ENCODE peak calls at places on chromosome 4, in four cellular contexts. T is activated T-helper 1 cell treated with Interleukin-2 at 50 U/mL for 16 hours, V is amniotic stem cell, W is pons. J is an unnamed sample.

GRCh38 chr4:148235809-148236208 is 206.4 kb downstream of the NR3C2 start:
- DNase-seq in T (no peak), V (no peak), W (peak), J (no peak)

GRCh38 chr4:13521047-13521446 is 23.3 kb downstream of the NKX3-2 start:
- DNase-seq in T (no peak), V (no peak), W (no peak), J (no peak)

GRCh38 chr4:16294455-16294854 is 68.2 kb upstream of the TAPT1 start:
- DNase-seq in T (no peak), V (no peak), W (no peak), J (no peak)

GRCh38 chr4:73609688-73610087 is 10.5 kb downstream of the RASSF6 start:
- DNase-seq in T (no peak), V (no peak), W (no peak), J (no peak)

GRCh38 chr4:156558365-156559025 is 413.1 kb downstream of the PDGFC start:
- DNase-seq in T (no peak), V (no peak), W (no peak), J (no peak)

GRCh38 chr4:24922988-24923387 is 10.1 kb upstream of the CCDC149 start:
- DNase-seq in T (no peak), V (no peak), W (no peak), J (no peak)

GRCh38 chr4:159071178-159071968 is 31.5 kb upstream of the RAPGEF2 start:
- DNase-seq in T (no peak), V (no peak), W (peak), J (no peak)

GRCh38 chr4:166816901-166817300 is 417.4 kb downstream of the SPOCK3 start:
- DNase-seq in T (no peak), V (no peak), W (peak), J (no peak)

GRCh38 chr4:169492436-169493163 is 119.8 kb downstream of the NEK1 start:
- DNase-seq in T (no peak), V (no peak), W (no peak), J (no peak)

GRCh38 chr4:51867689-51868448 is 24.9 kb downstream of the DCUN1D4 start:
- DNase-seq in T (no peak), V (no peak), W (no peak), J (no peak)

GRCh38 chr4:141912831-141913230 is 276.4 kb downstream of the IL15 start:
- DNase-seq in T (no peak), V (no peak), W (no peak), J (no peak)

GRCh38 chr4:32462944-32463343 is 1742.8 kb downstream of the PCDH7 start:
- DNase-seq in T (no peak), V (no peak), W (no peak), J (no peak)

GRCh38 chr4:106502106-106502699 is 133.6 kb upstream of the GIMD1 start:
- DNase-seq in T (no peak), V (peak), W (peak), J (no peak)

GRCh38 chr4:88021824-88022223 is 14.4 kb downstream of the PKD2 start:
- DNase-seq in T (no peak), V (no peak), W (no peak), J (no peak)

GRCh38 chr4:112905728-112906127 is 143.7 kb upstream of the ANK2 start:
- DNase-seq in T (no peak), V (no peak), W (no peak), J (no peak)

GRCh38 chr4:26809811-26810210 is 50.8 kb upstream of the STIM2 start:
- DNase-seq in T (no peak), V (no peak), W (no peak), J (no peak)

GRCh38 chr4:3767569-3768288 is 1.5 kb downstream of the ADRA2C start:
- DNase-seq in T (no peak), V (no peak), W (no peak), J (no peak)

GRCh38 chr4:184464759-184465454 is 9.4 kb downstream of the IRF2 start:
- DNase-seq in T (no peak), V (no peak), W (no peak), J (no peak)

GRCh38 chr4:3435684-3435956 is 6.1 kb upstream of the HGFAC start:
- DNase-seq in T (no peak), V (no peak), W (no peak), J (no peak)

GRCh38 chr4:1928356-1929235 is 57.4 kb downstream of the NSD2 start:
- DNase-seq in T (no peak), V (no peak), W (no peak), J (no peak)

GRCh38 chr4:1195109-1195671 is 22.8 kb upstream of the SPON2 start:
- DNase-seq in T (no peak), V (no peak), W (no peak), J (peak)

GRCh38 chr4:89111833-89112563 is 665 bp downstream of the TIGD2 start:
- DNase-seq in T (no peak), V (peak), W (peak), J (peak)

GRCh38 chr4:7945709-7946380 is 6.2 kb upstream of the AFAP1 start:
- DNase-seq in T (no peak), V (no peak), W (no peak), J (no peak)

GRCh38 chr4:41600243-41600642 is 62.3 kb downstream of the LIMCH1 start:
- DNase-seq in T (no peak), V (no peak), W (no peak), J (no peak)

GRCh38 chr4:101345271-101345595 is 2.1 kb downstream of the PPP3CA start:
- DNase-seq in T (no peak), V (no peak), W (no peak), J (no peak)

GRCh38 chr4:1675136-1675801 is 8.8 kb downstream of the FAM53A start:
- DNase-seq in T (no peak), V (no peak), W (no peak), J (no peak)

GRCh38 chr4:139595989-139596679 is 40.1 kb upstream of the SETD7 start:
- DNase-seq in T (no peak), V (no peak), W (no peak), J (no peak)

GRCh38 chr4:6983500-6984142 is 59.6 kb upstream of the TADA2B start:
- DNase-seq in T (no peak), V (no peak), W (no peak), J (no peak)

GRCh38 chr4:146087856-146088255 is 87.7 kb upstream of the LSM6 start:
- DNase-seq in T (no peak), V (no peak), W (no peak), J (no peak)

GRCh38 chr4:13541176-13541604 is 3.1 kb downstream of the NKX3-2 start:
- DNase-seq in T (no peak), V (no peak), W (no peak), J (peak)

GRCh38 chr4:77911842-77912450 is 49.3 kb downstream of the MRPL1 start:
- DNase-seq in T (no peak), V (no peak), W (no peak), J (no peak)

GRCh38 chr4:164012396-164013027 is 518.0 kb downstream of the TMA16 start:
- DNase-seq in T (no peak), V (no peak), W (no peak), J (no peak)

GRCh38 chr4:162282711-162283110 is 118.9 kb upstream of the FSTL5 start:
- DNase-seq in T (no peak), V (no peak), W (no peak), J (no peak)

GRCh38 chr4:2829321-2829932 is 14.2 kb upstream of the ADD1 start:
- DNase-seq in T (no peak), V (no peak), W (no peak), J (no peak)

GRCh38 chr4:104967034-104967401 is 179.7 kb upstream of the TET2 start:
- DNase-seq in T (no peak), V (no peak), W (peak), J (no peak)

GRCh38 chr4:6493668-6494304 is 21.4 kb upstream of the PPP2R2C start:
- DNase-seq in T (no peak), V (no peak), W (no peak), J (no peak)

GRCh38 chr4:183747931-183748664 is 89.0 kb downstream of the TRAPPC11 start:
- DNase-seq in T (no peak), V (no peak), W (no peak), J (no peak)

GRCh38 chr4:165680821-165681220 is 192.2 kb upstream of the TLL1 start:
- DNase-seq in T (no peak), V (no peak), W (no peak), J (no peak)

GRCh38 chr4:114349543-114350175 is 248.9 kb upstream of the UGT8 start:
- DNase-seq in T (no peak), V (no peak), W (no peak), J (no peak)

J was measured in 8988T.